ENCODE peak calls at places on chromosomes 12 and 14, in five cellular contexts. X is neural progenitor cell, O is breast epithelium, Y is H9, K is BE2C. B is an unnamed sample.
A peak's percentile ranks its signal among the peaks of the same experiment; 100 is the strongest.

GRCh38 chr12:107594995-107595394 is 90.6 kb upstream of the PWP1 start:
- DNase-seq in X (no peak), O (no peak), Y (no peak), K (no peak), B (no peak)

GRCh38 chr12:27335364-27336145 is 2.9 kb downstream of the BMAL2 start:
- DNase-seq in X (no peak), O (no peak), Y (no peak), K (no peak), B (no peak)

GRCh38 chr14:102125546-102125945 is 14.2 kb upstream of the WDR20 start:
- DNase-seq in X (no peak), O (no peak), Y (no peak), K (no peak), B (no peak)

GRCh38 chr12:6961695-6962284 is 8.7 kb downstream of the PHB2 start:
- DNase-seq in X (peak; percentile 89), O (no peak), Y (peak; percentile 92), K (peak; percentile 90), B (peak; percentile 97)

GRCh38 chr14:100815478-100816285 is 10.2 kb upstream of the MEG3 start:
- DNase-seq in X (no peak), O (no peak), Y (no peak), K (no peak), B (no peak)

GRCh38 chr14:53355581-53356112 is 202.5 kb upstream of the DDHD1 start:
- DNase-seq in X (peak; percentile 89), O (no peak), Y (peak; percentile 88), K (no peak), B (peak; percentile 80)

GRCh38 chr12:117118838-117119591 is 19.8 kb upstream of the TESC start:
- DNase-seq in X (peak; percentile 89), O (no peak), Y (peak; percentile 66), K (no peak), B (no peak)

GRCh38 chr12:87270894-87271293 is 758.3 kb downstream of the C12orf50 start:
- DNase-seq in X (peak; percentile 21), O (no peak), Y (no peak), K (no peak), B (no peak)

GRCh38 chr12:59115995-59116394 is 195.7 kb upstream of the LRIG3 start:
- DNase-seq in X (no peak), O (no peak), Y (no peak), K (no peak), B (no peak)

GRCh38 chr12:18139989-18140596 is 50.1 kb upstream of the RERGL start:
- DNase-seq in X (peak; percentile 16), O (no peak), Y (no peak), K (no peak), B (peak; percentile 50)

GRCh38 chr12:54287316-54288157 is 7.0 kb downstream of the HNRNPA1 start:
- DNase-seq in X (no peak), O (no peak), Y (peak; percentile 48), K (no peak), B (no peak)

GRCh38 chr14:55103005-55103640 is 25.9 kb upstream of the LGALS3 start:
- DNase-seq in X (peak; percentile 62), O (peak; percentile 92), Y (peak; percentile 89), K (no peak), B (peak; percentile 55)

GRCh38 chr14:100585448-100586152 is 1.6 kb downstream of the BEGAIN start:
- DNase-seq in X (no peak), O (no peak), Y (no peak), K (no peak), B (no peak)

GRCh38 chr12:42779186-42779859 is 189.8 kb upstream of the PRICKLE1 start:
- DNase-seq in X (no peak), O (no peak), Y (no peak), K (peak; percentile 33), B (no peak)

GRCh38 chr12:113874326-113874725 is 91.8 kb downstream of the RBM19 start:
- DNase-seq in X (no peak), O (no peak), Y (no peak), K (no peak), B (no peak)

GRCh38 chr12:128724468-128725046 is 99.2 kb downstream of the SLC15A4 start:
- DNase-seq in X (no peak), O (no peak), Y (no peak), K (no peak), B (no peak)

GRCh38 chr12:19222566-19222965 is 93.0 kb downstream of the PLEKHA5 start:
- DNase-seq in X (no peak), O (no peak), Y (no peak), K (no peak), B (no peak)

GRCh38 chr12:40723001-40723400 is 30.8 kb downstream of the CNTN1 start:
- DNase-seq in X (no peak), O (no peak), Y (no peak), K (peak; percentile 42), B (no peak)

GRCh38 chr14:93110856-93111419 is 4.8 kb downstream of the ITPK1 start:
- DNase-seq in X (no peak), O (no peak), Y (no peak), K (no peak), B (no peak)

GRCh38 chr14:71932229-71932951 is at the start of gene RGS6:
- DNase-seq in X (peak; percentile 91), O (no peak), Y (peak; percentile 83), K (peak; percentile 17), B (peak; percentile 56)
- TF ChIP-seq CTCF in X (peak; percentile 44), O (no peak), Y (peak; percentile 55), K (no peak), B (no peak)

DNA sequence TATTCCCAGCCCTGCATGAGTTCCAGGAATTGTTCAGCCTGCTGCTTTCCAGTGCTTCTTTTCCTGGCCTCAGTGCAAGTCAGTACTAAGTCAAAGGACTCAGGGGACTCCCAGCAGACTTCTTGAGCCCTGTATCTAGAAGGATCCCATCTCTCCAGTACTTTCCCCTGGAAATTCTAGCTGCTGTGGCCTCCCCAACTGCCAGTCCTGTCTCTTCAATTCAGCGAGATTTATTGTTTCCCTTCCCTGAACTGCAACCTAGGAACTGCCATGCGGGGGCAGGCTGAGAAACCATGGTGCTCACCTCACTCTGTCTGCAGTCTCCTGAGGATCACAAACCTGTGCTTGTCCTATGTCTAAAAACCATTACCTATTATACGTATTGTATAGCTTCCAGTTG is 31.8 kb downstream of the ZNF605 start:
- DNase-seq in X (no peak), O (no peak), Y (no peak), K (no peak), B (no peak)
- H3K9me3 ChIP-seq in X (peaks cover 84% of the 10 kb centered on the region), O (peaks cover 92% of the 10 kb centered on the region), Y (peaks cover 74% of the 10 kb centered on the region), K (peaks cover 16% of the 10 kb centered on the region), B (peaks cover 86% of the 10 kb centered on the region)

DNA sequence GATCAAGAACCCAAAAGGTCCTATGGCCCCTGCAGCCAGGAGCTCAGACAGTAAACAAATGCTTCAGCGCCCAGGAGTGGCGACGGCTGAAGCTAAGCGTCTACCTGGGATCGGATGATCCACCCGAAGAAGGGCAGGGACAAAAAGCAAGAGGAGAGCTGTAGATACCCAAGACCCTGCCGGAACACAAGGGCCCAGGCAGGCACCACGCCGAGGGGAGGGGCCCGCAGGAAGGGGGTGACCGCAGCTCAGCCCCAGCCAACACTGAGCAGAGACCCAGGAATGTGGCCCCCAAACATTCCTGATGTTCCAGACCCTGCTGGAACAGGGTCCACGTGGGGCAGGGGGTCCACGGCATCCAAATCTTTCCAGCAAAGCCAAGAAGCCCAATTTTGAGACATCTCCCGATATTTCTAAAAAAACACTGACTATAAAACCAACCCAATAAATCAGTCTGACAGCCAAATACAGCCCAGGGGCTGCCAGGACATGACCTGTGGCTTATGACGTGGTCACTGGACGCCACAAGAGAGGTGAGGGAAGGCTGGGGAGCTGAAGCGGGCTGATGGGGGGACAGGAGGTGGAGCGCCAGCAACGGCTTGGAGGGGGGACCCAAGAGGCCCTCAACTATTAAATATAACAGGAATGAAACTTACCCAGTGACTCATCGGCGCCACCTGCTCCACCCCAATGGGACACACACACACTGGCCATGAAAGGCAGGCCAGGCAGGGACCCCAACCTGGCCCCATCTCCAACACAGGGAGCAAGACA is 58.9 kb downstream of the NCOR2 start:
- DNase-seq in X (no peak), O (no peak), Y (no peak), K (no peak), B (no peak)
- TF ChIP-seq CTCF in X (peak; percentile 23), O (no peak), Y (peak; percentile 39), K (peak; percentile 6), B (peak; percentile 43)

GRCh38 chr14:106809615-106810014 is 1283.2 kb downstream of the TMEM121 start:
- DNase-seq in X (no peak), O (no peak), Y (no peak), K (no peak), B (no peak)

GRCh38 chr14:106811167-106811566 is 1284.8 kb downstream of the TMEM121 start:
- DNase-seq in X (no peak), O (no peak), Y (no peak), K (no peak), B (no peak)

GRCh38 chr14:106807493-106807892 is 1281.1 kb downstream of the TMEM121 start:
- DNase-seq in X (no peak), O (no peak), Y (no peak), K (no peak), B (no peak)

GRCh38 chr14:106808907-106809306 is 1282.5 kb downstream of the TMEM121 start:
- DNase-seq in X (no peak), O (no peak), Y (no peak), K (no peak), B (no peak)

DNA sequence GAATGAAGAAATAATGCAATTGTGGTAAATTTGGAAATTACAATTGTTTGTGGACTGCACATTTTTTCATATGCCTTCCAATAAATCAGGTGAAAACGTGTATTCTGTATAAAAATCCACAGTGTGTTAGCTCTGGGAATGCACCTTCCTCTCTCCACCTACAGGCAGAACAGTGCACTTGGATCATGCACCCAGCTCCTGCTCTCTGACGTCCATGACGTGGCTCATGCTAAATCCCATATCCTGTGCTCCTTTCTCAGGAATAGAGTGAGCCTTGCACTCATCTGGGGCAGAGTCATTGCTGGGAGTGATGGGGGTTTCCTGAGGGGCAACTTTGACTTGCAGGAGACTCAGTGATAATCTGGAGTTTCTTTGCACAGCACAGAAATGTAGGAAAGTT is 1282.1 kb downstream of the TMEM121 start:
- DNase-seq in X (no peak), O (no peak), Y (no peak), K (no peak), B (no peak)
- H3K9me3 ChIP-seq in X (peaks cover 24% of the 10 kb centered on the region), O (no peaks in the 10 kb centered on the region), Y (peaks cover 91% of the 10 kb centered on the region), K (no peaks in the 10 kb centered on the region), B (no peaks in the 10 kb centered on the region)